ENCODE peak calls at places on chromosomes 5 and 9, in four cellular contexts. M is cerebellum, J is NCI-H510A, O is NCI-H774. P is an unnamed sample.
A peak's percentile ranks its signal among the peaks of the same experiment; 100 is the strongest.

GRCh38 chr5:68421667-68422220 is 206.2 kb downstream of the PIK3R1 start:
- DNase-seq in M (no peak), J (no peak), O (no peak), P (no peak)

GRCh38 chr9:116566677-116567488 is 120.2 kb upstream of the TRIM32 start:
- DNase-seq in M (no peak), J (no peak), O (no peak), P (no peak)

GRCh38 chr9:36461341-36461740 is 61.3 kb upstream of the RNF38 start:
- DNase-seq in M (peak; percentile 15), J (no peak), O (no peak), P (no peak)

GRCh38 chr9:112811518-112811917 is 61.0 kb downstream of the SNX30 start:
- DNase-seq in M (no peak), J (no peak), O (no peak), P (no peak)

GRCh38 chr9:88754452-88754851 is 219.5 kb downstream of the NXNL2 start:
- DNase-seq in M (no peak), J (no peak), O (no peak), P (no peak)

GRCh38 chr5:169777112-169777511 is 140.0 kb downstream of the DOCK2 start:
- DNase-seq in M (no peak), J (peak; percentile 34), O (no peak), P (peak; percentile 86)

GRCh38 chr5:34876275-34876674 is 37.3 kb downstream of the TTC23L start:
- DNase-seq in M (no peak), J (no peak), O (no peak), P (no peak)

GRCh38 chr9:68872026-68872501 is 141.8 kb downstream of the PRKACG start:
- DNase-seq in M (peak; percentile 62), J (no peak), O (peak; percentile 47), P (no peak)

GRCh38 chr5:27578280-27578679 is 539.9 kb upstream of the CDH9 start:
- DNase-seq in M (no peak), J (no peak), O (no peak), P (no peak)

GRCh38 chr5:140166911-140167310 is 8.1 kb upstream of the CYSTM1 start:
- DNase-seq in M (no peak), J (no peak), O (no peak), P (no peak)

P was measured in NCI-H748 treated with DMSO at 0.1 percent for 48 hours.